ENCODE peak calls at places on chromosomes 13 and 19, in six cellular contexts. M, B, Y, J, H and O are unnamed samples.

GRCh38 chr13:36673838-36674326 is at the start of gene SERTM1:
- DNase-seq in B (peak; percentile 36), H (peak; percentile 8), M (peak; percentile 29), J (no peak), Y (no peak), O (peak; percentile 93)

GRCh38 chr13:52348081-52348480 is 57.9 kb downstream of the THSD1 start:
- DNase-seq in M (peak; percentile 26), Y (no peak), H (peak; percentile 95), J (peak; percentile 67), B (peak; percentile 97), O (no peak)

GRCh38 chr13:79405501-79405830 is 589 bp downstream of the RBM26 start:
- DNase-seq in Y (no peak), B (no peak), H (peak; percentile 24), M (no peak), J (no peak), O (no peak)

GRCh38 chr13:90868321-90868920 is 479.1 kb upstream of the MIR17HG start:
- DNase-seq in J (no peak), H (peak; percentile 51), M (peak; percentile 37), B (peak; percentile 42), Y (no peak), O (no peak)

GRCh38 chr19:44021221-44021620 is 4.0 kb upstream of the ZNF222 start:
- DNase-seq in J (no peak), B (no peak), Y (no peak), H (no peak), M (no peak), O (no peak)

GRCh38 chr19:7607212-7607873 is 11.7 kb downstream of the CAMSAP3 start:
- DNase-seq in B (no peak), J (no peak), Y (no peak), H (no peak), M (no peak), O (no peak)

GRCh38 chr13:45718992-45719391 is 16.9 kb downstream of the CBY2 start:
- DNase-seq in H (peak; percentile 14), M (no peak), B (peak; percentile 9), J (no peak), Y (no peak), O (no peak)

GRCh38 chr13:29704648-29705047 is 109.2 kb upstream of the SLC7A1 start:
- DNase-seq in Y (no peak), M (no peak), J (no peak), H (no peak), B (peak; percentile 10), O (peak; percentile 50)

GRCh38 chr13:90594694-90595093 is 752.8 kb upstream of the MIR17HG start:
- DNase-seq in Y (no peak), H (peak; percentile 83), J (peak; percentile 7), M (peak; percentile 95), B (peak; percentile 62), O (no peak)

GRCh38 chr19:43667524-43668405 is 2.2 kb downstream of the PLAUR start:
- DNase-seq in H (no peak), J (no peak), B (peak; percentile 26), Y (no peak), M (no peak), O (no peak)

GRCh38 chr13:41409611-41410010 is 47.7 kb upstream of the RGCC start:
- DNase-seq in B (no peak), J (no peak), H (no peak), M (no peak), Y (no peak), O (no peak)

GRCh38 chr13:39656325-39656677 is 839 bp downstream of the COG6 start:
- DNase-seq in H (peak; percentile 11), M (peak; percentile 6), Y (no peak), B (peak; percentile 6), J (no peak), O (no peak)

GRCh38 chr19:48443262-48443661 is 2.5 kb upstream of the GRWD1 start:
- DNase-seq in Y (no peak), H (no peak), M (peak; percentile 14), B (no peak), J (no peak), O (peak; percentile 66)

GRCh38 chr13:51636349-51636890 is 52.2 kb downstream of the WDFY2 start:
- DNase-seq in J (no peak), H (no peak), Y (no peak), B (no peak), M (no peak), O (peak; percentile 13)

GRCh38 chr13:32428581-32429072 is 697 bp upstream of the N4BP2L1 start:
- DNase-seq in Y (no peak), B (no peak), J (no peak), H (no peak), M (no peak), O (no peak)

GRCh38 chr13:44872751-44873150 is 116.5 kb downstream of the NUFIP1 start:
- DNase-seq in H (no peak), Y (no peak), M (no peak), B (peak; percentile 22), J (no peak), O (no peak)

GRCh38 chr13:30844548-30845296 is 61.3 kb upstream of the MEDAG start:
- DNase-seq in Y (no peak), J (no peak), B (no peak), M (no peak), H (no peak), O (no peak)

GRCh38 chr19:17981611-17982010 is 14.7 kb downstream of the KCNN1 start:
- DNase-seq in M (no peak), Y (no peak), B (no peak), H (no peak), J (no peak), O (no peak)

GRCh38 chr19:39752795-39753194 is 15.0 kb upstream of the CLC start:
- DNase-seq in J (no peak), H (no peak), B (no peak), M (no peak), Y (no peak), O (no peak)

GRCh38 chr19:50551713-50552187 is 16.5 kb downstream of the LRRC4B start:
- DNase-seq in B (peak; percentile 27), M (no peak), H (peak; percentile 25), J (no peak), Y (no peak), O (peak; percentile 58)

GRCh38 chr13:50392977-50393376 is 377.7 kb downstream of the KCNRG start:
- DNase-seq in J (no peak), Y (no peak), B (no peak), M (peak; percentile 51), H (no peak), O (no peak)

GRCh38 chr13:50149143-50149703 is 134.0 kb downstream of the KCNRG start:
- DNase-seq in M (no peak), J (no peak), B (no peak), Y (no peak), H (no peak), O (no peak)

GRCh38 chr13:30868806-30869470 is 37.1 kb upstream of the MEDAG start:
- DNase-seq in J (no peak), B (no peak), M (no peak), H (no peak), Y (no peak), O (no peak)

GRCh38 chr19:48780684-48781391 is 25.5 kb downstream of the FGF21 start:
- DNase-seq in M (peak; percentile 12), Y (no peak), J (no peak), H (peak; percentile 67), B (peak; percentile 65), O (no peak)

GRCh38 chr13:74110053-74110452 is 24.2 kb downstream of the KLF12 start:
- DNase-seq in H (no peak), J (no peak), Y (no peak), B (no peak), M (no peak), O (no peak)

DNA sequence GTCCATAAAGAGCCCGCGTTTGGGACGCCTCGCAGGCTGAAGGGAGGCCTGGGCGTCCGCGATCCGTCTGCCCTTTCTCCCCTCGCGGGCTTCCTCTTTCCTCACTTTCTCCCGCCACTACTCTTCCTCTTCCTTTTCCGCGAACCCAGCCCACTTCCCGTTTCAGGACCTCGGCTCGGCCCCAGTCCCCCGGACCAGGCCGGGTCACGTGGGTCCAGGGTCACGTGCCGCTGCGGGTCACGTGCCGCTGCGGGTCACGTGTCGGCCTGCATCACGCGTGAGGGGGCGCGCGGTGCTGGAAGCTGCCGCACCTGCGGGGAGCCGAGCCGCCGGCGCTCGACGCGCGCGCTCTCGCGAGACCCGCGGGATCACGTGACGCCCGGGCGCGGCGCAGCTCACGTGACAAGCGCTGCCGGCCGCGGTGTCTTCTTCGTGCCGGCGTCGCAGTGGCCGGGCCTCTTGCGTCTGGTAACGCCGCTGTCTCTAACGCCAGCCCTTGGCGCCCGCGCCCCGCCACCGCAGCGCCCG is at the start of gene LAMP1:
- DNase-seq in J (peak; percentile 72), M (peak; percentile 97), B (peak; percentile 99), H (peak; percentile 98), Y (peak; percentile 99), O (peak; percentile 99)
- TF ChIP-seq CTCF in J (no peak), M (no peak), B (no peak), H (no peak), Y (peak; percentile 53), O (no peak)

GRCh38 chr13:94917814-94918213 is 205.5 kb upstream of the SOX21 start:
- DNase-seq in J (no peak), M (peak; percentile 18), H (peak; percentile 10), B (peak; percentile 1), Y (no peak), O (peak; percentile 89)

GRCh38 chr13:94925263-94925662 is 212.9 kb upstream of the SOX21 start:
- DNase-seq in J (no peak), M (no peak), H (no peak), B (no peak), Y (no peak), O (no peak)

GRCh38 chr13:94920578-94920977 is 208.2 kb upstream of the SOX21 start:
- DNase-seq in B (no peak), H (no peak), J (no peak), Y (no peak), M (no peak), O (no peak)

DNA sequence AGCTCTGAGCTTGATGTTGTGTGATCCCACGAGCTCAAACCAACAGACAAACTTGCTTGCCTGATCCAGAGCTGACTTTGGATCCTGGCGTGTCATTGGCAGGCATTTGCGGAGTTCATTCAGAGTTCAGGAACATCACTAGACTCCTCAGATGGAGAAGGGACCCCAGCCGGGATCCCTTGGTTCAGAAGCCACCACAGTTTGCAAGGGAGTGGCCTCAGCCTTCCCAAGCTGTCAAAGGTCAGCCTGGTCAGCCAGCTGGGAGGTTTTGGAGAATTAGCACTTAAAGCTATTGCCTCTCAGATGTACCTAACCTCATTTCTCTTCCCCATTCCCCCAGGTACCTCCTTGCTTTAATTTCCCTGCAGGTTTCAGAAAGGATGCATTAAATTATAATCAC is 208.8 kb upstream of the SOX21 start:
- DNase-seq in B (no peak), J (no peak), Y (no peak), H (no peak), M (no peak), O (no peak)
- H3K4me3 ChIP-seq in B (no peak overlapping the region), J (no peak overlapping the region), Y (no peak overlapping the region), H (no peak overlapping the region), M (no peak overlapping the region), O (no peak overlapping the region)

DNA sequence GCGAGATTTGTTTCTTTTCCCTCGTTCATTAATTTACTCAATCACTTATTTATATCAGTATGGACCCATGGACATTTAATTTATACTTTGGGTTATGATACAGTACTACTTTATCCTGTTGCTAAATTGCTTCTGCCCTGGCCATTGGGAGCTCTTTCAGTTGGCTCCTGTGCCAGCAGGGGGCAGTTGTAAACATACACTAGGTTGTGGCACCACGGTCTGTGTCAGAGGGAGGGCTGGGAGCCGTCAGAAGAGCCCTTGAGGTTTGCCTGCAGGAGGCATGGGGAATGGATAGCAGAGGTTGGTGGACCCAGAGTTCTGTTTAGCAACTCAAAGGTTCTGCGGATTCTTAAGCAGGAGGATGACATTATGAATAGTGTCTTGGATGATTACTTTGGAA is 94.3 kb downstream of the ERCC5 start:
- DNase-seq in B (no peak), H (no peak), Y (no peak), M (no peak), J (no peak), O (peak; percentile 77)
- TF ChIP-seq CTCF in B (no peak), H (no peak), Y (no peak), M (no peak), J (peak; percentile 29), O (peak; percentile 68)

GRCh38 chr19:1435378-1435989 is 2.7 kb upstream of the RPS15 start:
- DNase-seq in H (no peak), M (no peak), B (no peak), J (no peak), Y (no peak), O (no peak)
- H3K4me3 ChIP-seq in H (no peak overlapping the region), M (no peak overlapping the region), B (no peak overlapping the region), J (no peak overlapping the region), Y (no peak overlapping the region), O (no peak overlapping the region)